ENCODE peak calls at places on chromosome 16, in ten cellular contexts. H, P, Y, D, J, X, I, E, Q and W are unnamed samples.

GRCh38 chr16:30491229-30491628 is 18.7 kb downstream of the ITGAL start:
- DNase-seq in H (no peak), P (no peak), Y (no peak), D (no peak), J (no peak), X (no peak), I (no peak), E (no peak), Q (no peak), W (no peak)

GRCh38 chr16:4408323-4408690 is 8.1 kb downstream of the CORO7 start:
- DNase-seq in H (no peak), P (no peak), Y (no peak), D (no peak), J (no peak), X (no peak), I (no peak), E (no peak), Q (no peak), W (no peak)

GRCh38 chr16:9647981-9648701 is 534.1 kb downstream of the GRIN2A start:
- DNase-seq in H (peak; percentile 7), P (no peak), Y (no peak), D (peak; percentile 12), J (peak; percentile 7), X (peak; percentile 47), I (peak; percentile 54), E (no peak), Q (no peak), W (peak; percentile 57)

GRCh38 chr16:68901910-68902309 is 58.6 kb downstream of the TANGO6 start:
- DNase-seq in H (no peak), P (no peak), Y (no peak), D (peak; percentile 2), J (no peak), X (no peak), I (no peak), E (peak; percentile 46), Q (no peak), W (peak; percentile 86)

GRCh38 chr16:47311738-47312505 is 148.9 kb downstream of the ITFG1 start:
- DNase-seq in H (no peak), P (no peak), Y (no peak), D (no peak), J (no peak), X (no peak), I (peak; percentile 38), E (no peak), Q (no peak), W (peak; percentile 49)

GRCh38 chr16:31351246-31351936 is 3.6 kb upstream of the ITGAX start:
- DNase-seq in H (no peak), P (no peak), Y (no peak), D (no peak), J (no peak), X (no peak), I (no peak), E (no peak), Q (no peak), W (no peak)

GRCh38 chr16:71746442-71747046 is 22.0 kb upstream of the PHLPP2 start:
- DNase-seq in H (peak; percentile 35), P (no peak), Y (peak; percentile 78), D (peak; percentile 37), J (peak; percentile 84), X (peak; percentile 54), I (peak; percentile 76), E (no peak), Q (no peak), W (peak; percentile 55)

GRCh38 chr16:29808219-29808900 is 2.0 kb downstream of the MAZ start:
- DNase-seq in H (no peak), P (peak; percentile 59), Y (no peak), D (no peak), J (no peak), X (no peak), I (no peak), E (no peak), Q (peak; percentile 65), W (peak; percentile 25)

GRCh38 chr16:8686031-8686621 is 11.7 kb downstream of the ABAT start:
- DNase-seq in H (no peak), P (no peak), Y (no peak), D (no peak), J (no peak), X (no peak), I (no peak), E (no peak), Q (no peak), W (peak; percentile 53)

GRCh38 chr16:25875956-25876608 is 184.3 kb downstream of the HS3ST4 start:
- DNase-seq in H (no peak), P (no peak), Y (no peak), D (no peak), J (no peak), X (no peak), I (no peak), E (no peak), Q (no peak), W (peak; percentile 0)

GRCh38 chr16:66458853-66459252 is 31.8 kb downstream of the BEAN1 start:
- DNase-seq in H (no peak), P (no peak), Y (no peak), D (no peak), J (no peak), X (no peak), I (no peak), E (no peak), Q (no peak), W (no peak)

GRCh38 chr16:1082266-1082951 is 9.9 kb downstream of the SSTR5 start:
- DNase-seq in H (no peak), P (no peak), Y (no peak), D (no peak), J (peak; percentile 81), X (no peak), I (peak; percentile 63), E (no peak), Q (no peak), W (peak; percentile 21)

GRCh38 chr16:35687781-35688180 is 2228.4 kb downstream of the TP53TG3F start:
- DNase-seq in H (no peak), P (no peak), Y (no peak), D (no peak), J (no peak), X (no peak), I (no peak), E (no peak), Q (no peak), W (no peak)

GRCh38 chr16:15538484-15538883 is 104.1 kb downstream of the BMERB1 start:
- DNase-seq in H (no peak), P (no peak), Y (no peak), D (no peak), J (no peak), X (no peak), I (no peak), E (no peak), Q (no peak), W (no peak)

GRCh38 chr16:89917773-89918452 is 749 bp upstream of the MC1R start:
- DNase-seq in H (peak; percentile 93), P (peak; percentile 85), Y (peak; percentile 94), D (peak; percentile 79), J (peak; percentile 25), X (peak; percentile 83), I (peak; percentile 93), E (no peak), Q (peak; percentile 86), W (peak; percentile 95)

GRCh38 chr16:70693231-70693671 is 7.4 kb upstream of the MTSS2 start:
- DNase-seq in H (no peak), P (peak; percentile 83), Y (no peak), D (no peak), J (no peak), X (no peak), I (no peak), E (no peak), Q (no peak), W (no peak)